ENCODE peak calls at places on chromosome 9, in four cellular contexts. Y, I, O and D are unnamed samples.

GRCh38 chr9:87020169-87020935 is 73.0 kb upstream of the GAS1 start:
- DNase-seq in Y (no peak), I (no peak), O (no peak), D (no peak)

GRCh38 chr9:131062979-131063378 is 33.4 kb upstream of the AIF1L start:
- DNase-seq in Y (no peak), I (no peak), O (no peak), D (no peak)

GRCh38 chr9:96417610-96418073 is 528 bp downstream of the ZNF367 start:
- DNase-seq in Y (no peak), I (peak), O (no peak), D (no peak)

GRCh38 chr9:16619341-16619740 is 251.1 kb downstream of the BNC2 start:
- DNase-seq in Y (no peak), I (no peak), O (no peak), D (no peak)

GRCh38 chr9:37938121-37938906 is 34.4 kb upstream of the SLC25A51 start:
- DNase-seq in Y (peak), I (no peak), O (no peak), D (no peak)

GRCh38 chr9:26722755-26723154 is 169.8 kb downstream of the CAAP1 start:
- DNase-seq in Y (no peak), I (no peak), O (no peak), D (no peak)

GRCh38 chr9:114347675-114348074 is 18.0 kb downstream of the ORM2 start:
- DNase-seq in Y (no peak), I (no peak), O (no peak), D (no peak)

GRCh38 chr9:81716409-81716808 is 27.1 kb upstream of the TLE1 start:
- DNase-seq in Y (no peak), I (no peak), O (no peak), D (no peak)

GRCh38 chr9:133121200-133122166 is at the start of gene RALGDS:
- DNase-seq in Y (peak), I (peak), O (peak), D (peak)

GRCh38 chr9:83070257-83070656 is 7.3 kb upstream of the RASEF start:
- DNase-seq in Y (peak), I (no peak), O (no peak), D (no peak)

GRCh38 chr9:135559606-135560005 is 1.9 kb upstream of the PAEP start:
- DNase-seq in Y (no peak), I (no peak), O (no peak), D (no peak)

GRCh38 chr9:129867138-129868032 is 32.1 kb downstream of the USP20 start:
- DNase-seq in Y (no peak), I (no peak), O (no peak), D (no peak)

GRCh38 chr9:74762950-74763349 is 124.8 kb downstream of the TRPM6 start:
- DNase-seq in Y (no peak), I (no peak), O (no peak), D (no peak)

GRCh38 chr9:137639303-137640051 is 20.7 kb downstream of the EHMT1 start:
- DNase-seq in Y (no peak), I (no peak), O (no peak), D (no peak)

GRCh38 chr9:111805841-111806241 is 11.1 kb upstream of the SHOC1 start:
- DNase-seq in Y (peak), I (no peak), O (no peak), D (no peak)

GRCh38 chr9:106878943-106879916 is 16.3 kb downstream of the ZNF462 start:
- DNase-seq in Y (peak), I (no peak), O (no peak), D (no peak)

GRCh38 chr9:125544988-125545651 is 161.9 kb downstream of the MAPKAP1 start:
- DNase-seq in Y (peak), I (no peak), O (no peak), D (no peak)

GRCh38 chr9:114552716-114553115 is 34.9 kb upstream of the ATP6V1G1 start:
- DNase-seq in Y (no peak), I (no peak), O (no peak), D (no peak)

GRCh38 chr9:89747589-89747988 is 142.8 kb downstream of the GADD45G start:
- DNase-seq in Y (no peak), I (no peak), O (no peak), D (no peak)

GRCh38 chr9:16112116-16112515 is 559.3 kb downstream of the CCDC171 start:
- DNase-seq in Y (no peak), I (no peak), O (no peak), D (no peak)

GRCh38 chr9:131872702-131873101 is 132.8 kb upstream of the RAPGEF1 start:
- DNase-seq in Y (no peak), I (no peak), O (no peak), D (no peak)

GRCh38 chr9:5825223-5825622 is 7.7 kb downstream of the ERMP1 start:
- DNase-seq in Y (no peak), I (no peak), O (no peak), D (no peak)

GRCh38 chr9:34457266-34458012 is 931 bp downstream of the FAM219A start:
- DNase-seq in Y (peak), I (peak), O (no peak), D (peak)

GRCh38 chr9:120876842-120877240 is at the start of gene PHF19:
- DNase-seq in Y (peak), I (peak), O (no peak), D (no peak)

GRCh38 chr9:100324594-100325200 is 28.0 kb downstream of the TEX10 start:
- DNase-seq in Y (peak), I (no peak), O (no peak), D (peak)

GRCh38 chr9:121686930-121687541 is 35.6 kb downstream of the DAB2IP start:
- DNase-seq in Y (peak), I (no peak), O (no peak), D (peak)

GRCh38 chr9:87499455-87500015 is 1.9 kb downstream of the DAPK1 start:
- DNase-seq in Y (no peak), I (no peak), O (no peak), D (no peak)

GRCh38 chr9:438961-439768 is 224.5 kb downstream of the DOCK8 start:
- DNase-seq in Y (peak), I (no peak), O (no peak), D (no peak)

GRCh38 chr9:76302947-76303550 is 91.2 kb downstream of the RFK start:
- DNase-seq in Y (peak), I (no peak), O (no peak), D (peak)

GRCh38 chr9:34179528-34180138 is 790 bp downstream of the UBAP1 start:
- DNase-seq in Y (peak), I (no peak), O (no peak), D (no peak)

GRCh38 chr9:26524225-26524624 is 368.4 kb downstream of the CAAP1 start:
- DNase-seq in Y (no peak), I (no peak), O (no peak), D (no peak)

GRCh38 chr9:83477120-83477519 is 61.1 kb downstream of the FRMD3 start:
- DNase-seq in Y (no peak), I (no peak), O (no peak), D (no peak)

GRCh38 chr9:97978706-97979105 is 4.4 kb upstream of the ANP32B start:
- DNase-seq in Y (no peak), I (no peak), O (no peak), D (no peak)

GRCh38 chr9:133934512-133935221 is 57.5 kb downstream of the VAV2 start:
- DNase-seq in Y (no peak), I (no peak), O (no peak), D (no peak)

GRCh38 chr9:109035684-109036423 is 22.6 kb upstream of the CTNNAL1 start:
- DNase-seq in Y (peak), I (no peak), O (no peak), D (no peak)

GRCh38 chr9:92727716-92728700 is 36.6 kb downstream of the BICD2 start:
- DNase-seq in Y (no peak), I (no peak), O (no peak), D (no peak)